ENCODE peak calls at places on chromosomes 12 and 14, in ten cellular contexts. M is endodermal cell; K is HCT116; X is lower lobe of right lung; B is keratinocyte; E is stomach; D is ovary; C is HAP-1; F is heart left ventricle; T is CD8-positive, alpha-beta T cell. W is an unnamed sample. For H3K4me1, the result is how much of the 10 kb centered on the place peaks cover.

GRCh38 chr14:104724981-104725771 is 1.1 kb downstream of the ADSS1 start:
- DNase-seq in M (peak), K (no peak), X (no peak), B (no peak), E (peak), D (no peak), C (peak), F (peak), T (no peak), W (no peak)

GRCh38 chr12:119686776-119687175 is 18.8 kb downstream of the PRKAB1 start:
- DNase-seq in M (peak), K (no peak), X (no peak), B (no peak), E (no peak), D (no peak), C (no peak), F (no peak), T (no peak), W (no peak)

GRCh38 chr12:2687058-2687457 is 107.7 kb upstream of the FKBP4 start:
- DNase-seq in M (no peak), K (no peak), X (no peak), B (no peak), E (no peak), D (no peak), C (no peak), F (no peak), T (no peak), W (no peak)

GRCh38 chr14:68451676-68452387 is 341.0 kb downstream of the ZFP36L1 start:
- DNase-seq in M (no peak), K (no peak), X (no peak), B (no peak), E (no peak), D (no peak), C (no peak), F (peak), T (no peak), W (no peak)

GRCh38 chr12:87982208-87982607 is 47.0 kb downstream of the C12orf50 start:
- DNase-seq in M (no peak), K (no peak), X (no peak), B (no peak), E (no peak), D (no peak), C (no peak), F (no peak), T (no peak), W (no peak)

GRCh38 chr12:119704065-119704747 is 36.3 kb downstream of the PRKAB1 start:
- DNase-seq in M (no peak), K (no peak), X (no peak), B (no peak), E (no peak), D (no peak), C (no peak), F (peak), T (no peak), W (no peak)

GRCh38 chr14:85254718-85255117 is 275.2 kb upstream of the FLRT2 start:
- DNase-seq in M (no peak), K (no peak), X (no peak), B (no peak), E (no peak), D (no peak), C (no peak), F (no peak), T (no peak), W (no peak)

GRCh38 chr12:107891967-107892366 is 117.5 kb downstream of the ASCL4 start:
- DNase-seq in M (peak), K (no peak), X (no peak), B (no peak), E (no peak), D (no peak), C (peak), F (no peak), T (no peak), W (no peak)

GRCh38 chr12:31105668-31106067 is 32.0 kb downstream of the DDX11 start:
- DNase-seq in M (peak), K (no peak), X (no peak), B (no peak), E (no peak), D (no peak), C (no peak), F (no peak), T (no peak), W (no peak)

GRCh38 chr12:52331039-52331438 is 9.8 kb upstream of the KRT83 start:
- DNase-seq in M (no peak), K (no peak), X (no peak), B (no peak), E (no peak), D (no peak), C (no peak), F (no peak), T (no peak), W (no peak)

GRCh38 chr14:100193417-100194357 is 34.2 kb upstream of the DEGS2 start:
- DNase-seq in M (no peak), K (no peak), X (no peak), B (no peak), E (no peak), D (no peak), C (no peak), F (no peak), T (peak), W (no peak)

GRCh38 chr12:14958361-14959125 is 2.9 kb downstream of the ARHGDIB start:
- DNase-seq in M (no peak), K (no peak), X (no peak), B (no peak), E (no peak), D (no peak), C (no peak), F (no peak), T (peak), W (no peak)

GRCh38 chr12:14960548-14961465 is 594 bp downstream of the ARHGDIB start:
- DNase-seq in M (no peak), K (no peak), X (no peak), B (peak), E (no peak), D (no peak), C (no peak), F (peak), T (peak), W (peak)

GRCh38 chr12:14959126-14959440 is 2.3 kb downstream of the ARHGDIB start:
- DNase-seq in M (no peak), K (no peak), X (no peak), B (no peak), E (no peak), D (no peak), C (no peak), F (no peak), T (peak), W (no peak)

GRCh38 chr12:14959916-14960315 is 1.5 kb downstream of the ARHGDIB start:
- DNase-seq in M (no peak), K (no peak), X (no peak), B (no peak), E (no peak), D (no peak), C (no peak), F (no peak), T (no peak), W (no peak)

DNA sequence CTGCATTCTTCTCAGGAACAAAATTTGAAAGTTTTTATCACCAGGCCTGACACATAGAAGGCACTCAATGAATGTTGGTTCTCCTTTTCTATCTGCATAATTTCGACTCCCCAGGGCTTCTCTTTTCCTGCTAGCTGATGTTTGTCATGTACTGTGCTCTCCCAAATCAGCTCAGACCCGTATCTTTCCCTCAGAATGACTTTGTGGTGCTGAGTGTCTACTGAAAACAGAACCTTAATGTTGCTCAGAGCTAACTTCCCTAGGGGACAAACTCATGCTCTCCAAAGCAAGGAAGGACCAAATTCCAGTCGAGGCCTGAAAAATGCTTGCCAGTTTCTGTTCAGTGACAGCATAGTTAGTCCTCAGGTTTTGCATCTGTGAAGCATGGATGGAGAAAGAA is 1.9 kb downstream of the ARHGDIB start:
- DNase-seq in M (no peak), K (no peak), X (no peak), B (no peak), E (no peak), D (no peak), C (no peak), F (no peak), T (no peak), W (no peak)
- H3K4me1 ChIP-seq in M (under half), K (under half), X (half or more), B (under half), E (under half), D (under half), C (under half), F (under half), T (under half), W (under half)

DNA sequence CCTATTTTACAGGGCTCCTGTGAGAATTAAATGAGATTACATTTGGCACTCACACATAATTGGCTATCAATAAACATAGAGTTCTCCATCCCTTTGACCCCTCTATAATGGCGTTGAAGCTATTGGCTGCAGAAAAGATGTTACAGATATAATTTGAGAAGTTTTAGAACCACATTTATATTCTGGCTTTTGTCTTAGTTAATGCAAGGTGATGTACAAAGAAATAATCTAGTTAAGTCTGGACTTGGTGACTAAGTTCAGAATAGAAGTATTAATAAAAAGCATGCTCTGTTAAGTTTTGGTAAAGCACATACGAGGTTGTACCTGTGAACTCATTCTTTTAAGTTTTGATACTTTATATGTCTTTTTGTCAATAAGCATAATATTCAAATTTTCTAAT is 187.1 kb upstream of the HMGA2 start:
- DNase-seq in M (no peak), K (no peak), X (no peak), B (no peak), E (no peak), D (no peak), C (no peak), F (no peak), T (no peak), W (no peak)
- H3K4me3 ChIP-seq in M (no peak), K (no peak), X (no peak), B (no peak), E (no peak), D (no peak), C (no peak), F (no peak), T (no peak), W (no peak)

GRCh38 chr12:104303538-104304151 is at the start of gene EID3:
- DNase-seq in M (peak), K (no peak), X (peak), B (no peak), E (peak), D (peak), C (no peak), F (peak), T (peak), W (no peak)
- H3K4me1 ChIP-seq in M (under half), K (under half), X (half or more), B (under half), E (half or more), D (under half), C (under half), F (under half), T (under half), W (under half)

GRCh38 chr14:34865889-34866574 is 9.1 kb downstream of the BAZ1A start:
- DNase-seq in M (no peak), K (no peak), X (no peak), B (no peak), E (no peak), D (no peak), C (no peak), F (no peak), T (no peak), W (no peak)
- H3K4me3 ChIP-seq in M (no peak), K (no peak), X (no peak), B (no peak), E (no peak), D (no peak), C (no peak), F (no peak), T (no peak), W (no peak)

GRCh38 chr14:91230363-91231035 is 14.0 kb downstream of the GPR68 start:
- DNase-seq in M (no peak), K (no peak), X (no peak), B (no peak), E (no peak), D (no peak), C (no peak), F (no peak), T (no peak), W (no peak)

GRCh38 chr14:91228112-91229004 is 16.1 kb downstream of the GPR68 start:
- DNase-seq in M (peak), K (no peak), X (no peak), B (no peak), E (no peak), D (no peak), C (no peak), F (no peak), T (peak), W (no peak)

GRCh38 chr14:91231446-91231845 is 13.1 kb downstream of the GPR68 start:
- DNase-seq in M (no peak), K (no peak), X (no peak), B (no peak), E (no peak), D (no peak), C (no peak), F (no peak), T (no peak), W (no peak)

GRCh38 chr14:91229005-91229382 is 15.5 kb downstream of the GPR68 start:
- DNase-seq in M (no peak), K (no peak), X (no peak), B (no peak), E (no peak), D (no peak), C (no peak), F (no peak), T (no peak), W (no peak)

GRCh38 chr14:91229743-91230200 is 14.7 kb downstream of the GPR68 start:
- DNase-seq in M (no peak), K (no peak), X (no peak), B (no peak), E (no peak), D (no peak), C (no peak), F (no peak), T (peak), W (no peak)
- H3K4me1 ChIP-seq in M (under half), K (under half), X (half or more), B (under half), E (under half), D (under half), C (under half), F (under half), T (half or more), W (under half)

DNA sequence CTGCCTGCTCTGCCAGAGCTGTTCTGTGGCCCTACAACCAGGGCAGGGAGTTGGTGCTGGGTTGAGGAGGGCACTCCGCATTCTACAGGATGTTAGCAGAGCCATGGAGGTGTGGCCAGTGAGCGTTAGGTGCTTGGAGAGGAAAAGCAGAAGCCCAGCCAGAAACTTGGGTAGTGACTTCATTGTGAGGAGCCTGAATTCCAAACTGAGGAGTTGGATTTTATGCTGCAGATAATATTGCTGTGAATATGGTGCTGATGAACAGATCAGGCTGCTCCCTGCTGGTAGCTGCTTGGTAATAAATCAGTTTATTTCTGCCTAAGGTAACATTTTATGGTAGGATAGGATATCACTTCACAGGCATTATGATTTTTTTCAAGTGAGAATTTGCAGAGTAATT is 7.1 kb upstream of the CCDC175 start:
- DNase-seq in M (peak), K (no peak), X (no peak), B (no peak), E (no peak), D (no peak), C (no peak), F (no peak), T (no peak), W (no peak)
- H3K4me3 ChIP-seq in M (no peak), K (no peak), X (no peak), B (no peak), E (no peak), D (no peak), C (no peak), F (no peak), T (no peak), W (no peak)

GRCh38 chr14:51677738-51678137 is 26.0 kb downstream of the FRMD6 start:
- DNase-seq in M (no peak), K (no peak), X (no peak), B (no peak), E (no peak), D (no peak), C (no peak), F (no peak), T (no peak), W (no peak)

GRCh38 chr14:51680031-51680430 is 28.3 kb downstream of the FRMD6 start:
- DNase-seq in M (peak), K (no peak), X (no peak), B (no peak), E (no peak), D (no peak), C (no peak), F (no peak), T (no peak), W (no peak)

GRCh38 chr14:51682411-51682810 is 30.7 kb downstream of the FRMD6 start:
- DNase-seq in M (no peak), K (no peak), X (no peak), B (no peak), E (no peak), D (no peak), C (no peak), F (no peak), T (no peak), W (no peak)

GRCh38 chr14:51684760-51685159 is 33.0 kb downstream of the FRMD6 start:
- DNase-seq in M (no peak), K (no peak), X (no peak), B (no peak), E (no peak), D (no peak), C (no peak), F (no peak), T (no peak), W (no peak)

DNA sequence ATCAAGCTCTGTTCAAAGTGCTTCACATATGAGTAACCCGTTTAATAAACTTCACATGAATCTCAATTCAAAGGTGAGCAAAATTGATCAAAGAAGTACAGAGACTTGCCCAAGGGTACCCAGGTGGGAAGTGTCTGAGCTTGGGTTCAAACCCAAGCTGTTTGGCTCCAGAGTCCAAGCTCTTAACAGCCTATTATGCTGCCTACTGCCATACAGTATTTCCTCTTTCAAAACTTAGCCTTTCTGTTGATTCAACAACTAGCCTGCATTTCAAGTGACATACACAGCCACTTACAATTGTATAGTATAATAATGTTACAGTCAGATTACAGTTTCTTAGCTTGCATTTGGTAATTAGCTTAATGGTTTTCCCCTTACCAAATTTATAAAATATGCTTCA is 29.7 kb downstream of the FRMD6 start:
- DNase-seq in M (no peak), K (no peak), X (no peak), B (no peak), E (no peak), D (no peak), C (no peak), F (no peak), T (no peak), W (no peak)
- H3K4me1 ChIP-seq in M (under half), K (under half), X (under half), B (under half), E (under half), D (under half), C (under half), F (under half), T (under half), W (under half)

GRCh38 chr12:39144613-39145061 is 239.2 kb upstream of the CPNE8 start:
- DNase-seq in M (peak), K (no peak), X (no peak), B (no peak), E (no peak), D (no peak), C (no peak), F (no peak), T (no peak), W (no peak)

GRCh38 chr12:39145175-39145999 is 240.0 kb upstream of the CPNE8 start:
- DNase-seq in M (peak), K (no peak), X (peak), B (no peak), E (peak), D (no peak), C (peak), F (peak), T (no peak), W (peak)
- H3K4me3 ChIP-seq in M (no peak), K (no peak), X (peak), B (peak), E (peak), D (peak), C (peak), F (peak), T (no peak), W (peak)

GRCh38 chr12:109946505-109946904 is 46.4 kb downstream of the TCHP start:
- DNase-seq in M (peak), K (no peak), X (no peak), B (no peak), E (no peak), D (no peak), C (no peak), F (peak), T (no peak), W (no peak)
- H3K4me1 ChIP-seq in M (under half), K (under half), X (under half), B (under half), E (half or more), D (under half), C (under half), F (under half), T (under half), W (half or more)

GRCh38 chr14:53952533-53952932 is 4.1 kb downstream of the BMP4 start:
- DNase-seq in M (peak), K (no peak), X (no peak), B (no peak), E (no peak), D (no peak), C (no peak), F (no peak), T (no peak), W (no peak)
- H3K4me3 ChIP-seq in M (peak), K (no peak), X (peak), B (no peak), E (peak), D (peak), C (no peak), F (peak), T (no peak), W (peak)